ENCODE peak calls at places on chromosomes 2 and 18, in nine cellular contexts. Y is heart left ventricle, N is K562, B is stomach, W is H54, V is body of pancreas, S is GM12891, E is NB4, I is HepG2. C is an unnamed sample.

GRCh38 chr2:64626963-64627760 is 26.6 kb downstream of the SERTAD2 start:
- DNase-seq in S (no peak), N (no peak), W (no peak), V (no peak), I (no peak), B (no peak), Y (no peak), E (no peak), C (no peak)

GRCh38 chr18:76451475-76452331 is 43.3 kb downstream of the ZNF516 start:
- DNase-seq in W (no peak), E (no peak), V (peak), B (no peak), N (no peak), S (no peak), Y (no peak), I (no peak), C (peak)

GRCh38 chr18:47251289-47252120 is at the start of gene SKOR2:
- DNase-seq in N (peak), E (no peak), S (no peak), Y (no peak), B (no peak), I (no peak), V (no peak), W (no peak), C (peak)

GRCh38 chr18:35186491-35187034 is 54.3 kb upstream of the ZNF397 start:
- DNase-seq in E (peak), Y (no peak), I (no peak), V (no peak), N (no peak), W (no peak), S (no peak), B (no peak), C (no peak)

GRCh38 chr2:84038866-84039265 is 420.2 kb downstream of the SUCLG1 start:
- DNase-seq in N (peak), E (no peak), I (no peak), W (no peak), Y (no peak), S (no peak), B (no peak), V (no peak), C (no peak)

GRCh38 chr18:55236150-55236931 is 277.1 kb upstream of the CCDC68 start:
- DNase-seq in Y (no peak), W (no peak), S (no peak), E (peak), I (no peak), V (peak), N (no peak), B (no peak), C (no peak)

GRCh38 chr18:78792094-78792493 is 187.5 kb upstream of the SALL3 start:
- DNase-seq in V (no peak), S (no peak), B (no peak), I (no peak), E (no peak), W (no peak), N (no peak), Y (no peak), C (no peak)

GRCh38 chr18:41144444-41144843 is 810.6 kb upstream of the PIK3C3 start:
- DNase-seq in E (no peak), V (no peak), I (no peak), Y (no peak), N (no peak), B (no peak), S (no peak), W (no peak), C (no peak)

GRCh38 chr2:224584768-224585204 is 377 bp downstream of the CUL3 start:
- DNase-seq in B (peak), W (peak), E (peak), V (peak), S (peak), I (peak), Y (peak), N (peak), C (peak)

GRCh38 chr18:11118051-11118450 is 31.3 kb downstream of the PIEZO2 start:
- DNase-seq in N (no peak), S (no peak), I (peak), W (no peak), V (no peak), E (no peak), B (no peak), Y (no peak), C (no peak)

DNA sequence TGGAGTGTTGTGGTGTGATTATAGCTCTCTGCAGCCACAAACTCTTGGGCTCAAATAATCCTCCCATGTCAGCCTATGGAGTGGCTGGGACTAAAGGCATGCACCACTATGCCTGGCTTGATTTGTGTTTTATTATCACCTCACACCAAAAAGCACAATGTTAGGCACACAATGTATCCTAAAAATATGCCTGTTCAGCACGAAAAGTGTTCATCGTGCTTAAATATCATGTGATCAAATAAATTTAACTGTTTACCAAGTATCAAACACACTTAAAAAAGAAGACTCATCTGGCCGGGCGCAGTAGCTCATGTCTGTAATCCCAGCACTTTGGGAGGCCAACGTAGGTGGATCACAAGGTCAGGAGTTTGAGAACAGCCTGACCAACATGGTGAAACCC is 5.6 kb downstream of the CCT4 start:
- DNase-seq in B (no peak), V (no peak), W (no peak), S (no peak), E (no peak), N (no peak), I (no peak), Y (no peak), C (no peak)
- TF ChIP-seq POLR2A in B (no peak), V (no peak), W (no peak), S (no peak), E (no peak), N (no peak), I (no peak), Y (no peak), C (no peak)

DNA sequence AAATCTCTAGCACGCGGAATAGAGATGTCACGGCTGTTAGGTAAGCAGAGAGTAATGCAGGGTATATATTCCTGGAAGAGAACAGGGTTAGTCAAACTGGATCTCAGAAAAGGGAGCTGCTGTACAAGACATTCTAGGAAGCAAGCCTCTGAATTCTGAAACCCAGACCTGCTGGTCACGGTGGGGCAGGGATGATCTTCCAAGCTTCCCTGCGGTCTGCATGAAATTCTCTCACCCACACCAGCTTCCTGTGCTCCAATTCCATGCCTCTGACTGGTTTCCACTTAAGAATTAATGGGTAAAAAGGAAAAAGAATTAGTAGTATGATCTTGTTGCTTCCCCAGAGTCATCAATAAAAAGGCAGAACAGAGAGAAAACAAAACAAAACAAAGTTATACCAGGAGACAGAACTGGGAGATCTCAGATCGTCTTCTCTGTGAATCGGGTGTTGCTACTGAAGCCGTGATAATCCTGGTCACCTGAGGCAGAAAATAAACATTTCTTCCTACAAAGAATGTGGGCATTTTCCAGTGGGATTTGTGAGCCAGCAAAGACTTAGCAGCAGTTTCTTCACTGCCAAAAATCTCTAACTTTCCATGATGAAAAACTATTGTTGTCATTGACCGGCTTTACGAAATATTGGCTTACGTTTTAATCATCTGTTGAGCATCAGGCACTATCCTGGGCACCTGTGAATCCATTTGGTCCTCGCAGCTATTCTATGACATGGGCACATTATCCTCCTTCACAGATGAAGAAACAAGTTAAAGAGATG is 5.3 kb upstream of the CYP27C1 start:
- DNase-seq in Y (no peak), B (no peak), E (no peak), N (no peak), W (no peak), S (no peak), I (no peak), V (no peak), C (no peak)
- TF ChIP-seq POLR2A in Y (no peak), B (no peak), E (no peak), N (no peak), W (no peak), S (no peak), I (no peak), V (no peak), C (no peak)

GRCh38 chr2:15640291-15640711 is 48.6 kb downstream of the DDX1 start:
- DNase-seq in W (peak), B (no peak), I (peak), S (no peak), Y (no peak), V (no peak), E (peak), N (peak), C (no peak)

GRCh38 chr2:15641530-15641982 is 49.9 kb downstream of the DDX1 start:
- DNase-seq in I (peak), S (no peak), N (no peak), E (no peak), B (no peak), W (no peak), Y (no peak), V (no peak), C (no peak)

GRCh38 chr2:15638720-15639119 is 47.1 kb downstream of the DDX1 start:
- DNase-seq in N (no peak), E (no peak), I (no peak), W (no peak), B (no peak), Y (no peak), V (no peak), S (no peak), C (no peak)

GRCh38 chr2:15640784-15641183 is 49.1 kb downstream of the DDX1 start:
- DNase-seq in E (no peak), Y (no peak), V (no peak), N (no peak), S (no peak), B (no peak), W (no peak), I (no peak), C (no peak)

DNA sequence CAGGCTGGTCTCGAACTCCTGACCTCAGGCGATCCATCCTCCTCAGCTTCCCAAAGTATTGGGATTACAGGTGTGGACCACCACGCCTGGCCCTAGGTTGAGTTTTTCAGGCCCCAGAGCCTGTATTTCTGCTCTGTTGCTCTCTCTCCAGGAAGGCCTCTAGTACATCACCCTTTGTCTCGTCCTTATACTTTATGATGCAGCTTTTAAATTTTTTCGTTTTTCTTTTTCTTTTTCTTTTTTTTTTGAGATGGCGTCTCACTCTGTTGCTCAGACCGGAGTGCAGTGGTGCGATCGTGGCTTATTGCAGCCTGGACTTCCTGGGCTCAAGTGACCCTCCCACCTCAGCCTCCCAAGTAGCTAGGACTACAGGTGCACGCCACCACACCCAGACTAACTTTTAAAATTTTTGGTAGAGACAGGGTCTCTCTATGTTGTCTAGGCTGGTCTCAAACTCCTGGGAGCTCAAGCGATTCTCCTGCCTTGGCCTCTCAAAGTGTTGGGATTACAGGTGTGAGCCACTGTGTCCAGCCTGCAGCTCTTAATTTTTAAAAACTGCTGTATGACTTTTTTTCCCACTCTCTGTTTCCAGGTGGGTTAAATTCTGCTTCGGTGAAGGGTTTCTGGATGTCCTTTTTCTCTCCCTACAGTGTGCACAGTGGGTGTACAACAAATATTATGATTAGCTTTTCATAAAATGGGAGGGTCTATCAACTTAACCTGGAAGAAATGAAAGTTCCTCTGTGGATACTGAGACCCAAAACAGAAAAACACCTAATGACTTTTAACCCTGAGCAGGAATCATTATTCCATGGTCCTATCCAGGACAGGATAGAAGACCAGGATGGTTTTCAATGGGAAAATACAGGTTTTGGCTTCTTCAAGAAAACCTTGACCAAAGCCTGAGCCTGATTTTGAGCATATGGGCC is 47.9 kb downstream of the DDX1 start:
- DNase-seq in Y (no peak), W (no peak), E (no peak), S (no peak), N (no peak), V (no peak), B (no peak), I (no peak), C (no peak)
- TF ChIP-seq POLR2A in Y (no peak), W (no peak), E (no peak), S (no peak), N (no peak), V (no peak), B (no peak), I (no peak), C (no peak)

DNA sequence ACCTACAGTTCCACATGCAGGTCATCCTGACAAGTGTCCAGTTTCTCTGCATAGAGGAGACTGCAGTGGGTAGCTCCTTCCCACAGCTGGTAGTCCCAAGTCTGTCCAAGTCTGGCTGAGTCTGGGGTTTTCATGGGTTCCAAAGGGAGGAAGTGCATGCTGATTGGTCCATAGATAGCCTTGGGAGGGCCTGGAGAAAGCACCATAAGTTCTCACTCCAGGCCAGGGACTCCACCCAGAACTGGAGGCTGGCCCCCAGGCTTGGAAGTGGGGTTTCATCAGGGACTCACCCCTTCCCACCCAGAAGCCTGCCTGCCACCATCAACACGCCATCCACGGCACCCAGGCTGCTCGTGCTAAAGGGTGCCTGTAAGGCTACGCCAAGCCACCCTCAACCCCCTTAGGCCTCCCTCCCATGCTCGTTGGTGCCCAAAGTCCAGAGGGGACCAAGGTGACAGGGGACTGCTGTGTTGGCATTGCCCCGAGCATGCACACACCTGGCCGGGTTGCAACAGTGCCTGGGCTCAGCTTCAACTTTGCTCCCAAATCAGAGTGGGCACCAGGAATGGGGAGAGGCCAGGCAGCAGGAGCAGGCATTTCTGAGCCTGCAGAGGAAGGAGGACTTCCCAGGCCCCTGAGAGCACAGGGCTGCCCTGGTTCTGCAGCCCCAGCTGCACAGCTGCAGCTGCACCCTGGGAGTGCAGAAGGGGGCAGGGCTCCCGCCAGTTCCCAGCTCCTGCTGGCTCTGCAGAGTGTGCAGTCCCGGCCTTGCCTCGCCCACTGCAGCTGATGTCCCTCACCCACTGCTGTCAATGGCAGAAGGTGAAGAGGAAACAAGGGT is 116.5 kb upstream of the MAP2 start:
- DNase-seq in N (no peak), W (no peak), I (no peak), B (no peak), E (no peak), S (no peak), V (no peak), Y (no peak), C (no peak)
- TF ChIP-seq POLR2A in N (no peak), W (no peak), I (no peak), B (no peak), E (no peak), S (no peak), V (no peak), Y (no peak), C (no peak)

DNA sequence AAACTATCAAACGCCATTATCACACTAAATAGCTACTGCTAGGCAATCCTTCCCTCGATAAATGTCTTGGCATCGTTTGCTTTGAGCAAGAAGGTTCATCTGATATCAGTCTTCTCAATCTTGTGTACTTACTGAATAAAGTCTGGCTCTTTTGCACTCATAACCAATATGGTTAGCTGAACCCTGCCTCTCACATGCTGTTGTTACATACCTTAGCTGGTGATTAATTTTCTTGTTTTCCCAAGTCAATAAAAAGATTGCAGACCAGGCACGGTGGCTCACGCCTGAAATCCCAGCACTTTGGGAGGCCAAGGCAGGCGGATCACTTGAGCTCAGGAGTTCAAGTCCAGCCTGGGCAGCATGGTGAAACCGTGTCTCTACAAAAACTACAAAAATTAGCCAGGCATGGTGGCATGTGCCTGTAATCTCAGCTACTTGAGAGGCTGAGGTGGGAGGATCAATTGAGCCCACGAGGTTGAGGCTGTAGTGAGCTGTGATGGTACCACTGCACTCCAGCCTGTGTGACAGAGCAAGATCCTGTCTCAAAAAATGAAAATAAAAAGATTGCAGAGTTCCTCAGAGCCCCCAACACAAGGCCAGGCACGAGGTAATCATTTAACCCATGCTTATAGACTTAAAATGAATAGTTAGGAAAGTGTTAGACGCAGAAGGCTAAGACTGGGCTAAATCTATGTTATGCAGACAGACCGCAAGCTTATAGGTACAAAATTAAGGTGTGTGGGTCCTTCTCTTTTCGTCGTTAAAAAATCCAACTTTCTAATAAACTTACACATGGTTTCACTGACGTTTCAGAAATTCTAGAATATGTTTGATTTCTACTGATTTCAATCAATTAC is 177.5 kb downstream of the ALPK2 start:
- DNase-seq in S (no peak), Y (no peak), B (no peak), E (no peak), I (no peak), W (no peak), V (no peak), N (no peak), C (no peak)
- TF ChIP-seq POLR2A in S (no peak), Y (no peak), B (no peak), E (no peak), I (no peak), W (no peak), V (no peak), N (no peak), C (no peak)

GRCh38 chr2:232386740-232387450 is 8.3 kb downstream of the ALPP start:
- DNase-seq in N (no peak), W (no peak), V (no peak), Y (no peak), E (no peak), B (no peak), S (no peak), I (no peak), C (no peak)
- TF ChIP-seq POLR2A in N (no peak), W (no peak), V (no peak), Y (no peak), E (no peak), B (no peak), S (no peak), I (no peak), C (no peak)